ENCODE peak calls at places on chromosomes 5 and 9, in ten cellular contexts. T, X, A, M, H, R, K, G, S and N are unnamed samples.

GRCh38 chr5:137342764-137343163 is 156.4 kb downstream of the SPOCK1 start:
- DNase-seq in H (no peak), X (no peak), K (no peak), T (peak), S (no peak), G (no peak), M (peak), R (no peak), A (no peak), N (no peak)

GRCh38 chr5:146447734-146448380 is 724 bp downstream of the TCERG1 start:
- DNase-seq in R (no peak), G (no peak), M (peak), S (peak), A (peak), K (no peak), X (no peak), H (no peak), T (peak), N (no peak)

GRCh38 chr9:124290743-124291554 is 33.2 kb downstream of the NEK6 start:
- DNase-seq in G (no peak), S (no peak), T (no peak), M (no peak), X (no peak), K (no peak), R (peak), H (no peak), A (no peak), N (no peak)

GRCh38 chr5:57450991-57451876 is 31.4 kb downstream of the ACTBL2 start:
- DNase-seq in A (peak), G (no peak), M (no peak), H (no peak), K (no peak), T (no peak), X (no peak), R (no peak), S (peak), N (peak)

GRCh38 chr5:178090856-178091255 is 22.5 kb upstream of the N4BP3 start:
- DNase-seq in G (no peak), K (no peak), S (no peak), R (peak), H (no peak), T (no peak), M (no peak), A (no peak), X (no peak), N (no peak)

GRCh38 chr9:99112750-99113417 is 8.0 kb downstream of the TGFBR1 start:
- DNase-seq in G (no peak), K (no peak), H (no peak), R (no peak), M (no peak), S (no peak), A (peak), T (no peak), X (no peak), N (no peak)

GRCh38 chr9:130689937-130690700 is 3.5 kb upstream of the EXOSC2 start:
- DNase-seq in T (peak), A (peak), S (peak), M (peak), K (peak), R (peak), X (peak), G (peak), H (peak), N (peak)

GRCh38 chr5:149452665-149453617 is 73.8 kb upstream of the IL17B start:
- DNase-seq in K (peak), S (peak), X (no peak), A (no peak), M (peak), G (no peak), R (no peak), H (peak), T (peak), N (no peak)

GRCh38 chr9:79571309-79572031 is at the start of gene TLE4:
- DNase-seq in G (peak), S (peak), M (peak), A (peak), R (peak), X (peak), T (peak), K (peak), H (peak), N (peak)

GRCh38 chr9:79567671-79568098 is 4.1 kb upstream of the TLE4 start:
- DNase-seq in S (no peak), X (no peak), G (no peak), H (no peak), R (no peak), T (no peak), M (no peak), K (no peak), A (peak), N (no peak)

GRCh38 chr9:79569814-79570448 is 1.8 kb upstream of the TLE4 start:
- DNase-seq in X (no peak), K (no peak), S (no peak), A (peak), G (no peak), M (no peak), R (no peak), T (no peak), H (no peak), N (no peak)

GRCh38 chr9:79570449-79571308 is 1.1 kb upstream of the TLE4 start:
- DNase-seq in K (no peak), G (peak), T (peak), M (no peak), A (peak), H (peak), X (peak), S (peak), R (peak), N (no peak)

DNA sequence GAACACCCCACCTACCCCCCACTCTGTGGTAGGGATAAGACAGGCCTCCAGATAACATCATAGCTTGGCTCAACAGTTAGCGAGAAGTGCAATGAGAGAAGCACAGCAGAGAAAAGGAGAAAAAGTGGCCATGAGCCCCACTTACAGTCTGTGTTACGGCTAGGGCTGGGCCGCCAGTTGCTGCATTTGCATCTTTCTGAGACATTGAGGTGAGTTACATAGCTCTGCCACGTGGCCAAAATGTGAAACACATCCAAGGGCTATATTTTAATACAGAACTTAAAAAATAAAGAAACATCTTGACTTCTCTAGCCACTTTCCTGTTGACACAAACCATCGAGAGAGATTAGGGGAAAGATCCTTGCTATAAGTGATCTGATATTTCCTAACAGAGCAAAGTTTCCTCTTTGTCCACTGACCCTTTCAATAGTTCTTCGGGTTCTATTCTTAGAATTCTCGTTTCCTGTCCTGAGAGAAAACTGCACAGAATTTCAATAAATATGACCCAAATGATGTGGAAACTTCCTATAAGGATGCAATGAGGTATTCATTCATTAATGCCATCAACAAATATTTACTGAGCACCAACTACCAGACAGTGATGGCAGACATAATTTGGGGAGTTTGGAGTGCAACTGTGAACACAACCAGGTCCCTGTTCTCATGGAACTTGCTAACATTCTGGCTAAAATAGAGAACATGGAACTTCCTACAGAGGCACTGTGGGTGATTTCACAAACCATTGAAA is 3.3 kb upstream of the TLE4 start:
- DNase-seq in X (no peak), S (no peak), T (no peak), M (no peak), A (peak), G (no peak), H (no peak), R (peak), K (no peak), N (no peak)
- TF ChIP-seq CTCF in X (no peak), S (no peak), T (no peak), M (no peak), A (peak), G (no peak), H (no peak), R (no peak), K (no peak), N (no peak)

DNA sequence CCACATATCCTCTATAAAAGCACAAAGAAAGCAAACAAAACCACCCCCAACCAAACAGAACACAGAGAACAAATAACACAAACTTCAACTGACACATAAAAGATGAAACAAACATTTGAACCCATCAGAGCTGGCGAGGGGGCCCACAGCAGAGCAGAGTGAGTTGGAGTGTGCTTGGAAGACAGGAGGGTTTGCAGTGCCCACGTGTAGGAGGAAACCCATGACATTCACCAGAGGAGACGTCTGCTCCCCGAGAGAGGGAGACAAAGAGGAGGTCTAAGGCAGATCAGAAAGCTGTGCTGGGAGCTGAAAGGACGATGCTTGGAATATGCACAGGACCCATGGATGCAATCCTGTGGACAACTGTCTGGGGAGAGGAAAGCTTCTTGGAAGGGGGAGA is 27.0 kb downstream of the MRPL36 start:
- DNase-seq in R (peak), M (no peak), H (no peak), G (peak), X (no peak), S (peak), K (peak), A (peak), T (peak), N (no peak)
- TF ChIP-seq CTCF in R (peak), M (no peak), H (no peak), G (no peak), X (no peak), S (peak), K (peak), A (peak), T (no peak), N (peak)

GRCh38 chr9:2800385-2801179 is 43.3 kb downstream of the PUM3 start:
- DNase-seq in S (peak), M (no peak), T (no peak), G (no peak), A (no peak), H (no peak), X (no peak), R (no peak), K (no peak), N (no peak)
- TF ChIP-seq CTCF in S (peak), M (no peak), T (no peak), G (no peak), A (peak), H (no peak), X (no peak), R (no peak), K (peak), N (peak)

GRCh38 chr5:78964889-78965288 is 20.2 kb downstream of the ARSB start:
- DNase-seq in M (peak), H (no peak), A (peak), T (peak), G (peak), S (peak), R (peak), X (no peak), K (peak), N (no peak)
- TF ChIP-seq CTCF in M (no peak), H (peak), A (peak), T (peak), G (no peak), S (peak), R (peak), X (peak), K (peak), N (peak)